ENCODE peak calls at places on chromosomes 12 and 14, in six cellular contexts. One of them, this sample, is unnamed.

GRCh38 chr12:78802593-78802992 is 62.0 kb upstream of the SYT1 start:
- DNase-seq in right lobe of liver: no peak
- DNase-seq in stomach: no peak
- DNase-seq in activated T-cell treated with anti-CD3 and anti-CD28 coated beads, Interleukin-2, amount 50 U/mL, for 72 hours: no peak
- DNase-seq in substantia nigra: no peak
- DNase-seq in brain microvascular endothelial cell: peak
- DNase-seq in this sample: no peak

GRCh38 chr14:77883479-77884238 is 83.8 kb downstream of the ADCK1 start:
- DNase-seq in substantia nigra: no peak
- DNase-seq in brain microvascular endothelial cell: no peak
- DNase-seq in activated T-cell treated with anti-CD3 and anti-CD28 coated beads, Interleukin-2, amount 50 U/mL, for 72 hours: no peak
- DNase-seq in stomach: no peak
- DNase-seq in right lobe of liver: no peak
- DNase-seq in this sample: no peak

GRCh38 chr12:90712671-90713070 is 242.3 kb downstream of the CCER1 start:
- DNase-seq in brain microvascular endothelial cell: no peak
- DNase-seq in right lobe of liver: no peak
- DNase-seq in substantia nigra: no peak
- DNase-seq in stomach: no peak
- DNase-seq in activated T-cell treated with anti-CD3 and anti-CD28 coated beads, Interleukin-2, amount 50 U/mL, for 72 hours: no peak
- DNase-seq in this sample: no peak

GRCh38 chr14:54471641-54472040 is 17.1 kb downstream of the GMFB start:
- DNase-seq in activated T-cell treated with anti-CD3 and anti-CD28 coated beads, Interleukin-2, amount 50 U/mL, for 72 hours: no peak
- DNase-seq in substantia nigra: no peak
- DNase-seq in stomach: no peak
- DNase-seq in brain microvascular endothelial cell: no peak
- DNase-seq in right lobe of liver: no peak
- DNase-seq in this sample: no peak

GRCh38 chr14:95514131-95515079 is 2.0 kb downstream of the SYNE3 start:
- DNase-seq in stomach: no peak
- DNase-seq in activated T-cell treated with anti-CD3 and anti-CD28 coated beads, Interleukin-2, amount 50 U/mL, for 72 hours: no peak
- DNase-seq in brain microvascular endothelial cell: no peak
- DNase-seq in substantia nigra: no peak
- DNase-seq in right lobe of liver: peak
- DNase-seq in this sample: no peak

GRCh38 chr14:33343016-33343415 is 404.3 kb downstream of the NPAS3 start:
- DNase-seq in stomach: no peak
- DNase-seq in substantia nigra: no peak
- DNase-seq in activated T-cell treated with anti-CD3 and anti-CD28 coated beads, Interleukin-2, amount 50 U/mL, for 72 hours: no peak
- DNase-seq in right lobe of liver: no peak
- DNase-seq in brain microvascular endothelial cell: peak
- DNase-seq in this sample: no peak

GRCh38 chr12:4118017-4118510 is 155.5 kb upstream of the CCND2 start:
- DNase-seq in right lobe of liver: no peak
- DNase-seq in stomach: no peak
- DNase-seq in activated T-cell treated with anti-CD3 and anti-CD28 coated beads, Interleukin-2, amount 50 U/mL, for 72 hours: no peak
- DNase-seq in substantia nigra: no peak
- DNase-seq in brain microvascular endothelial cell: peak
- DNase-seq in this sample: no peak

GRCh38 chr12:120851444-120851843 is 52.7 kb downstream of the SPPL3 start:
- DNase-seq in brain microvascular endothelial cell: no peak
- DNase-seq in stomach: no peak
- DNase-seq in right lobe of liver: no peak
- DNase-seq in activated T-cell treated with anti-CD3 and anti-CD28 coated beads, Interleukin-2, amount 50 U/mL, for 72 hours: no peak
- DNase-seq in substantia nigra: no peak
- DNase-seq in this sample: no peak

GRCh38 chr12:56661979-56662638 is 16.3 kb upstream of the ATP5F1B start:
- DNase-seq in stomach: no peak
- DNase-seq in substantia nigra: no peak
- DNase-seq in brain microvascular endothelial cell: no peak
- DNase-seq in right lobe of liver: no peak
- DNase-seq in activated T-cell treated with anti-CD3 and anti-CD28 coated beads, Interleukin-2, amount 50 U/mL, for 72 hours: no peak
- DNase-seq in this sample: no peak

GRCh38 chr14:59251811-59252771 is 63.6 kb downstream of the DAAM1 start:
- DNase-seq in activated T-cell treated with anti-CD3 and anti-CD28 coated beads, Interleukin-2, amount 50 U/mL, for 72 hours: no peak
- DNase-seq in stomach: no peak
- DNase-seq in brain microvascular endothelial cell: no peak
- DNase-seq in substantia nigra: no peak
- DNase-seq in right lobe of liver: no peak
- DNase-seq in this sample: no peak

GRCh38 chr12:754238-754816 is 1.9 kb downstream of the WNK1 start:
- DNase-seq in brain microvascular endothelial cell: no peak
- DNase-seq in right lobe of liver: peak
- DNase-seq in substantia nigra: no peak
- DNase-seq in activated T-cell treated with anti-CD3 and anti-CD28 coated beads, Interleukin-2, amount 50 U/mL, for 72 hours: no peak
- DNase-seq in stomach: no peak
- DNase-seq in this sample: no peak

GRCh38 chr14:105883066-105884005 is 357.0 kb downstream of the TMEM121 start:
- DNase-seq in right lobe of liver: peak
- DNase-seq in brain microvascular endothelial cell: no peak
- DNase-seq in stomach: peak
- DNase-seq in activated T-cell treated with anti-CD3 and anti-CD28 coated beads, Interleukin-2, amount 50 U/mL, for 72 hours: no peak
- DNase-seq in substantia nigra: no peak
- DNase-seq in this sample: no peak

This sample was measured in stimulated activated naive CD8-positive, alpha-beta T cell treated with anti-CD3 and anti-CD28 coated beads, Interleukin-15, Interleukin-2, amounts not matched to agents 100 U/mL and 50 U/mL, for 24 hours.